ENCODE peak calls at places on chromosomes 7 and 10, in five cellular contexts. K, C, N, E and J are unnamed samples.

GRCh38 chr7:44824894-44825526 is 22.9 kb downstream of the H2AZ2 start:
- DNase-seq in N (no peak), K (no peak), E (no peak), C (no peak), J (no peak)

GRCh38 chr7:82404094-82404493 is 39.5 kb downstream of the CACNA2D1 start:
- DNase-seq in E (no peak), N (no peak), C (no peak), K (no peak), J (no peak)

GRCh38 chr7:3154881-3155494 is 111.3 kb upstream of the CARD11 start:
- DNase-seq in K (peak; percentile 50), C (peak; percentile 43), N (no peak), E (peak; percentile 15), J (peak; percentile 80)

GRCh38 chr7:98984126-98984525 is 105.8 kb downstream of the TRRAP start:
- DNase-seq in E (no peak), K (no peak), C (no peak), N (no peak), J (no peak)

GRCh38 chr7:116984917-116985316 is 31.6 kb downstream of the ST7 start:
- DNase-seq in N (no peak), E (no peak), K (peak; percentile 65), C (peak; percentile 27), J (peak; percentile 61)

GRCh38 chr7:137304624-137305235 is 38.8 kb downstream of the PTN start:
- DNase-seq in E (no peak), C (no peak), K (no peak), N (no peak), J (peak; percentile 41)

GRCh38 chr10:111944331-111944730 is 239.2 kb downstream of the GPAM start:
- DNase-seq in N (no peak), K (no peak), C (peak; percentile 7), E (no peak), J (peak; percentile 25)

GRCh38 chr7:30445770-30446169 is 32.8 kb downstream of the NOD1 start:
- DNase-seq in N (no peak), E (peak; percentile 82), K (peak; percentile 73), C (peak; percentile 74), J (peak; percentile 74)

GRCh38 chr7:26144681-26145080 is 7.3 kb upstream of the NFE2L3 start:
- DNase-seq in N (no peak), E (no peak), C (no peak), K (no peak), J (no peak)

GRCh38 chr7:140475747-140476333 is 3.5 kb downstream of the MKRN1 start:
- DNase-seq in E (no peak), C (peak; percentile 46), N (no peak), K (peak; percentile 77), J (peak; percentile 82)

GRCh38 chr10:119165171-119166110 is at the start of gene SFXN4:
- DNase-seq in K (peak; percentile 87), E (peak; percentile 31), N (no peak), C (peak; percentile 63), J (peak; percentile 67)

GRCh38 chr10:77667426-77668324 is 30.1 kb upstream of the KCNMA1 start:
- DNase-seq in K (no peak), E (peak; percentile 77), N (no peak), C (no peak), J (no peak)

GRCh38 chr10:127907411-127908105 is 655 bp downstream of the PTPRE start:
- DNase-seq in E (no peak), N (no peak), K (no peak), C (no peak), J (peak; percentile 39)

GRCh38 chr7:117796889-117797288 is 76.4 kb downstream of the CTTNBP2 start:
- DNase-seq in C (no peak), K (no peak), E (no peak), N (no peak), J (peak; percentile 29)

GRCh38 chr10:17649836-17650235 is 5.9 kb downstream of the STAM start:
- DNase-seq in E (no peak), N (no peak), C (no peak), K (no peak), J (no peak)

GRCh38 chr7:111085356-111085755 is 5.6 kb upstream of the LRRN3 start:
- DNase-seq in E (no peak), K (no peak), C (no peak), N (no peak), J (no peak)

GRCh38 chr7:148437043-148437442 is 153.5 kb upstream of the C7orf33 start:
- DNase-seq in K (no peak), C (no peak), N (no peak), E (no peak), J (no peak)

GRCh38 chr10:63720689-63721088 is 199.5 kb downstream of the REEP3 start:
- DNase-seq in K (no peak), E (no peak), N (no peak), C (no peak), J (no peak)

GRCh38 chr7:140316165-140316661 is 82.1 kb downstream of the SLC37A3 start:
- DNase-seq in N (no peak), E (no peak), C (no peak), K (peak; percentile 43), J (no peak)

GRCh38 chr7:27180431-27181175 is 4.4 kb downstream of the HOXA11 start:
- DNase-seq in E (no peak), K (no peak), C (no peak), N (no peak), J (no peak)

GRCh38 chr7:47783456-47784240 is 164.6 kb downstream of the PKD1L1 start:
- DNase-seq in E (no peak), C (peak; percentile 61), N (no peak), K (no peak), J (no peak)

GRCh38 chr10:76136876-76137420 is 705.5 kb downstream of the LRMDA start:
- DNase-seq in N (no peak), C (no peak), E (no peak), K (no peak), J (no peak)

GRCh38 chr7:151876899-151877777 is at the start of gene PRKAG2:
- DNase-seq in C (no peak), N (no peak), E (no peak), K (no peak), J (peak; percentile 66)

DNA sequence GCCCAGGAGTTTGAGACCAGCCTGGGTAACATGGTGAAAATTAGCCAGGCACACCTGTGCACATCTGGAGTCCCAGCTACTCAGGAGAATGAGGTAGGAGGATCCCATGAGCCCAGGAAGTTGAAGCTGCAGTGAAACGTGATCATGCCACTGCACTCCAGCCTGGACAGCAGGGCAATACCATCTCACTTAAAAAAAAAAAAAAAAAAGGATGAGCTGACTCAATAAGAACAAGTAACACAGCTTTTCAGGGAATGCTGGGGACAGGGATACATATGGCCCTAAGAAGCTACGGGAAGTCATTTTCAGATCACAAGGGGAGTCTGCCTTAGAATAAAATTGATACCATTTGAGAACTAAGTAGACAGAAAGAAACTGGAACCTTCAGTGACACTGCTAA is 41.7 kb downstream of the FAM171A1 start:
- DNase-seq in E (no peak), C (no peak), K (no peak), N (no peak), J (no peak)
- H4K20me1 ChIP-seq in E (no peaks in the 10 kb centered on the region), C (no peaks in the 10 kb centered on the region), K (no peaks in the 10 kb centered on the region), N (no peaks in the 10 kb centered on the region), J (peaks cover under 1% of the 10 kb centered on the region)

GRCh38 chr7:16431646-16432424 is 10.5 kb upstream of the CRPPA start:
- DNase-seq in N (no peak), K (peak; percentile 77), C (peak; percentile 54), E (no peak), J (peak; percentile 68)
- TF ChIP-seq CREB1 in N (no peak), K (no peak), C (no peak), E (no peak), J (no peak)

GRCh38 chr10:24407928-24408327 is 199.0 kb downstream of the KIAA1217 start:
- DNase-seq in C (no peak), N (no peak), E (no peak), K (no peak), J (no peak)

GRCh38 chr10:24408365-24408764 is 199.4 kb downstream of the KIAA1217 start:
- DNase-seq in N (no peak), K (no peak), E (no peak), C (no peak), J (no peak)

GRCh38 chr10:24406809-24407483 is 198.0 kb downstream of the KIAA1217 start:
- DNase-seq in K (no peak), E (no peak), C (no peak), N (no peak), J (no peak)
- H3K4me1 ChIP-seq in K (no peaks in the 10 kb centered on the region), E (no peaks in the 10 kb centered on the region), C (peaks cover 7% of the 10 kb centered on the region), N (no peaks in the 10 kb centered on the region), J (no peaks in the 10 kb centered on the region)

GRCh38 chr7:1058311-1058710 is 14.0 kb downstream of the GPR146 start:
- DNase-seq in K (no peak), N (no peak), C (no peak), E (no peak), J (no peak)

GRCh38 chr7:1059200-1060091 is 15.1 kb downstream of the GPR146 start:
- DNase-seq in E (peak; percentile 33), K (peak; percentile 89), N (peak; percentile 93), C (no peak), J (peak; percentile 94)

GRCh38 chr7:1060315-1061080 is 16.2 kb downstream of the GPR146 start:
- DNase-seq in K (no peak), E (no peak), N (no peak), C (no peak), J (peak; percentile 58)

GRCh38 chr7:1057416-1058291 is 13.3 kb downstream of the GPR146 start:
- DNase-seq in C (no peak), K (no peak), E (no peak), N (no peak), J (no peak)

GRCh38 chr7:1058821-1059199 is 14.5 kb downstream of the GPR146 start:
- DNase-seq in K (peak; percentile 48), N (no peak), C (no peak), E (no peak), J (no peak)
- H4K20me1 ChIP-seq in K (peaks cover 3% of the 10 kb centered on the region), N (peaks cover 6% of the 10 kb centered on the region), C (no peaks in the 10 kb centered on the region), E (no peaks in the 10 kb centered on the region), J (peaks cover 9% of the 10 kb centered on the region)

GRCh38 chr10:114022292-114022691 is 21.4 kb upstream of the ADRB1 start:
- DNase-seq in E (no peak), K (peak; percentile 5), N (no peak), C (no peak), J (no peak)
- TF ChIP-seq CREB1 in E (no peak), K (no peak), N (no peak), C (no peak), J (no peak)

GRCh38 chr10:6591668-6592067 is 11.6 kb upstream of the PRKCQ start:
- DNase-seq in C (no peak), E (no peak), K (no peak), N (no peak), J (no peak)
- H3K4me1 ChIP-seq in C (no peaks in the 10 kb centered on the region), E (no peaks in the 10 kb centered on the region), K (no peaks in the 10 kb centered on the region), N (no peaks in the 10 kb centered on the region), J (no peaks in the 10 kb centered on the region)